ENCODE peak calls at places on chromosomes 12 and 14, in ten cellular contexts. One of them, this sample, is unnamed.

GRCh38 chr14:101111620-101112290 is 208.2 kb upstream of the RTL1 start:
- DNase-seq in left kidney: no peak
- DNase-seq in mucosa of descending colon: no peak
- DNase-seq in CD4-positive, alpha-beta memory T cell: no peak
- DNase-seq in kidney glomerular epithelial cell: no peak
- DNase-seq in M059J: no peak
- DNase-seq in left ventricle myocardium inferior: no peak
- DNase-seq in astrocyte of the spinal cord: no peak
- DNase-seq in central memory CD4-positive, alpha-beta T cell: no peak
- DNase-seq in ELF-1: no peak
- DNase-seq in this sample: no peak

GRCh38 chr14:22478670-22479069 is 110.4 kb downstream of the DAD1 start:
- DNase-seq in kidney glomerular epithelial cell: no peak
- DNase-seq in M059J: no peak
- DNase-seq in left kidney: peak; percentile 66
- DNase-seq in ELF-1: no peak
- DNase-seq in CD4-positive, alpha-beta memory T cell: no peak
- DNase-seq in central memory CD4-positive, alpha-beta T cell: no peak
- DNase-seq in astrocyte of the spinal cord: peak; percentile 34
- DNase-seq in mucosa of descending colon: no peak
- DNase-seq in left ventricle myocardium inferior: peak; percentile 38
- DNase-seq in this sample: no peak

GRCh38 chr12:6157482-6157881 is 33.0 kb upstream of the VWF start:
- DNase-seq in left kidney: no peak
- DNase-seq in kidney glomerular epithelial cell: no peak
- DNase-seq in ELF-1: no peak
- DNase-seq in CD4-positive, alpha-beta memory T cell: no peak
- DNase-seq in astrocyte of the spinal cord: no peak
- DNase-seq in mucosa of descending colon: no peak
- DNase-seq in central memory CD4-positive, alpha-beta T cell: no peak
- DNase-seq in M059J: no peak
- DNase-seq in left ventricle myocardium inferior: no peak
- DNase-seq in this sample: no peak

GRCh38 chr12:50271724-50272247 is 11.5 kb downstream of the LIMA1 start:
- DNase-seq in mucosa of descending colon: no peak
- DNase-seq in central memory CD4-positive, alpha-beta T cell: no peak
- DNase-seq in M059J: no peak
- DNase-seq in ELF-1: no peak
- DNase-seq in astrocyte of the spinal cord: peak; percentile 35
- DNase-seq in left kidney: no peak
- DNase-seq in CD4-positive, alpha-beta memory T cell: no peak
- DNase-seq in left ventricle myocardium inferior: no peak
- DNase-seq in kidney glomerular epithelial cell: no peak
- DNase-seq in this sample: no peak

GRCh38 chr12:131105736-131106356 is 152.1 kb downstream of the ADGRD1 start:
- DNase-seq in left ventricle myocardium inferior: no peak
- DNase-seq in kidney glomerular epithelial cell: no peak
- DNase-seq in central memory CD4-positive, alpha-beta T cell: peak; percentile 42
- DNase-seq in M059J: no peak
- DNase-seq in astrocyte of the spinal cord: no peak
- DNase-seq in ELF-1: no peak
- DNase-seq in mucosa of descending colon: no peak
- DNase-seq in CD4-positive, alpha-beta memory T cell: peak; percentile 55
- DNase-seq in left kidney: peak; percentile 38
- DNase-seq in this sample: no peak

GRCh38 chr14:34629657-34630529 is at the start of gene SNX6:
- DNase-seq in mucosa of descending colon: peak; percentile 84
- DNase-seq in M059J: peak; percentile 67
- DNase-seq in left ventricle myocardium inferior: peak; percentile 86
- DNase-seq in left kidney: peak; percentile 93
- DNase-seq in kidney glomerular epithelial cell: peak; percentile 68
- DNase-seq in astrocyte of the spinal cord: peak; percentile 65
- DNase-seq in ELF-1: peak; percentile 70
- DNase-seq in CD4-positive, alpha-beta memory T cell: peak; percentile 85
- DNase-seq in central memory CD4-positive, alpha-beta T cell: peak; percentile 81
- DNase-seq in this sample: peak; percentile 67

GRCh38 chr14:37172936-37173613 is 669 bp upstream of the SLC25A21 start:
- DNase-seq in left kidney: no peak
- DNase-seq in ELF-1: no peak
- DNase-seq in CD4-positive, alpha-beta memory T cell: no peak
- DNase-seq in kidney glomerular epithelial cell: no peak
- DNase-seq in M059J: no peak
- DNase-seq in mucosa of descending colon: no peak
- DNase-seq in central memory CD4-positive, alpha-beta T cell: no peak
- DNase-seq in left ventricle myocardium inferior: no peak
- DNase-seq in astrocyte of the spinal cord: no peak
- DNase-seq in this sample: no peak

GRCh38 chr14:51424569-51425251 is 184.7 kb downstream of the TMX1 start:
- DNase-seq in mucosa of descending colon: no peak
- DNase-seq in M059J: no peak
- DNase-seq in left ventricle myocardium inferior: peak; percentile 48
- DNase-seq in central memory CD4-positive, alpha-beta T cell: no peak
- DNase-seq in kidney glomerular epithelial cell: no peak
- DNase-seq in astrocyte of the spinal cord: peak; percentile 72
- DNase-seq in ELF-1: no peak
- DNase-seq in CD4-positive, alpha-beta memory T cell: no peak
- DNase-seq in left kidney: peak; percentile 73
- DNase-seq in this sample: peak; percentile 67

GRCh38 chr12:114817491-114818440 is 133.8 kb upstream of the TBX3 start:
- DNase-seq in central memory CD4-positive, alpha-beta T cell: no peak
- DNase-seq in astrocyte of the spinal cord: no peak
- DNase-seq in left kidney: peak; percentile 92
- DNase-seq in CD4-positive, alpha-beta memory T cell: no peak
- DNase-seq in ELF-1: no peak
- DNase-seq in M059J: no peak
- DNase-seq in left ventricle myocardium inferior: no peak
- DNase-seq in mucosa of descending colon: no peak
- DNase-seq in kidney glomerular epithelial cell: no peak
- DNase-seq in this sample: no peak

GRCh38 chr12:4353785-4354208 is 25.7 kb downstream of the FGF23 start:
- DNase-seq in M059J: peak; percentile 8
- DNase-seq in central memory CD4-positive, alpha-beta T cell: peak; percentile 49
- DNase-seq in mucosa of descending colon: peak; percentile 21
- DNase-seq in astrocyte of the spinal cord: peak; percentile 4
- DNase-seq in left kidney: peak; percentile 22
- DNase-seq in kidney glomerular epithelial cell: no peak
- DNase-seq in left ventricle myocardium inferior: no peak
- DNase-seq in CD4-positive, alpha-beta memory T cell: peak; percentile 53
- DNase-seq in ELF-1: peak; percentile 21
- DNase-seq in this sample: peak; percentile 38

GRCh38 chr12:3122841-3123678 is 45.9 kb downstream of the TSPAN9 start:
- DNase-seq in central memory CD4-positive, alpha-beta T cell: no peak
- DNase-seq in mucosa of descending colon: no peak
- DNase-seq in left ventricle myocardium inferior: peak; percentile 65
- DNase-seq in left kidney: peak; percentile 38
- DNase-seq in CD4-positive, alpha-beta memory T cell: no peak
- DNase-seq in astrocyte of the spinal cord: peak; percentile 81
- DNase-seq in M059J: peak; percentile 98
- DNase-seq in kidney glomerular epithelial cell: no peak
- DNase-seq in ELF-1: peak; percentile 80
- DNase-seq in this sample: peak; percentile 95

GRCh38 chr12:52907092-52907810 is 2.4 kb upstream of the KRT8 start:
- DNase-seq in ELF-1: peak; percentile 74
- DNase-seq in astrocyte of the spinal cord: peak; percentile 23
- DNase-seq in CD4-positive, alpha-beta memory T cell: no peak
- DNase-seq in mucosa of descending colon: peak; percentile 95
- DNase-seq in left ventricle myocardium inferior: peak; percentile 29
- DNase-seq in left kidney: peak; percentile 73
- DNase-seq in kidney glomerular epithelial cell: no peak
- DNase-seq in M059J: peak; percentile 80
- DNase-seq in central memory CD4-positive, alpha-beta T cell: no peak
- DNase-seq in this sample: no peak

GRCh38 chr14:64688801-64689200 is 15.4 kb upstream of the PLEKHG3 start:
- DNase-seq in CD4-positive, alpha-beta memory T cell: no peak
- DNase-seq in M059J: no peak
- DNase-seq in mucosa of descending colon: no peak
- DNase-seq in central memory CD4-positive, alpha-beta T cell: peak; percentile 19
- DNase-seq in left ventricle myocardium inferior: no peak
- DNase-seq in astrocyte of the spinal cord: no peak
- DNase-seq in left kidney: no peak
- DNase-seq in ELF-1: peak; percentile 14
- DNase-seq in kidney glomerular epithelial cell: no peak
- DNase-seq in this sample: no peak

GRCh38 chr14:49858383-49858782 is 5.8 kb upstream of the NEMF start:
- DNase-seq in central memory CD4-positive, alpha-beta T cell: no peak
- DNase-seq in left ventricle myocardium inferior: no peak
- DNase-seq in mucosa of descending colon: no peak
- DNase-seq in ELF-1: no peak
- DNase-seq in astrocyte of the spinal cord: no peak
- DNase-seq in kidney glomerular epithelial cell: no peak
- DNase-seq in M059J: no peak
- DNase-seq in CD4-positive, alpha-beta memory T cell: no peak
- DNase-seq in left kidney: no peak
- DNase-seq in this sample: no peak

GRCh38 chr14:22532345-22533056 is 56.5 kb downstream of the DAD1 start:
- DNase-seq in M059J: peak; percentile 76
- DNase-seq in ELF-1: no peak
- DNase-seq in left kidney: no peak
- DNase-seq in kidney glomerular epithelial cell: no peak
- DNase-seq in CD4-positive, alpha-beta memory T cell: no peak
- DNase-seq in left ventricle myocardium inferior: no peak
- DNase-seq in central memory CD4-positive, alpha-beta T cell: no peak
- DNase-seq in mucosa of descending colon: no peak
- DNase-seq in astrocyte of the spinal cord: peak; percentile 47
- DNase-seq in this sample: no peak

GRCh38 chr14:79011091-79011919 is 841.1 kb downstream of the NRXN3 start:
- DNase-seq in left ventricle myocardium inferior: no peak
- DNase-seq in left kidney: peak; percentile 40
- DNase-seq in ELF-1: peak; percentile 26
- DNase-seq in mucosa of descending colon: peak; percentile 35
- DNase-seq in CD4-positive, alpha-beta memory T cell: no peak
- DNase-seq in central memory CD4-positive, alpha-beta T cell: no peak
- DNase-seq in kidney glomerular epithelial cell: peak; percentile 36
- DNase-seq in astrocyte of the spinal cord: peak; percentile 81
- DNase-seq in M059J: peak; percentile 65
- DNase-seq in this sample: peak; percentile 81

GRCh38 chr12:107864235-107864634 is 89.7 kb downstream of the ASCL4 start:
- DNase-seq in ELF-1: peak; percentile 39
- DNase-seq in kidney glomerular epithelial cell: no peak
- DNase-seq in CD4-positive, alpha-beta memory T cell: no peak
- DNase-seq in M059J: no peak
- DNase-seq in astrocyte of the spinal cord: no peak
- DNase-seq in left ventricle myocardium inferior: no peak
- DNase-seq in central memory CD4-positive, alpha-beta T cell: no peak
- DNase-seq in left kidney: peak; percentile 28
- DNase-seq in mucosa of descending colon: no peak
- DNase-seq in this sample: no peak

GRCh38 chr14:78567343-78567742 is 397.2 kb downstream of the NRXN3 start:
- DNase-seq in M059J: peak; percentile 41
- DNase-seq in astrocyte of the spinal cord: peak; percentile 34
- DNase-seq in left kidney: peak; percentile 18
- DNase-seq in central memory CD4-positive, alpha-beta T cell: no peak
- DNase-seq in left ventricle myocardium inferior: no peak
- DNase-seq in ELF-1: no peak
- DNase-seq in kidney glomerular epithelial cell: no peak
- DNase-seq in mucosa of descending colon: no peak
- DNase-seq in CD4-positive, alpha-beta memory T cell: no peak
- DNase-seq in this sample: peak; percentile 1

GRCh38 chr12:116717466-116718457 is 20.1 kb downstream of the SPRING1 start:
- DNase-seq in astrocyte of the spinal cord: peak; percentile 77
- DNase-seq in left kidney: peak; percentile 91
- DNase-seq in left ventricle myocardium inferior: peak; percentile 75
- DNase-seq in M059J: peak; percentile 60
- DNase-seq in mucosa of descending colon: peak; percentile 34
- DNase-seq in ELF-1: peak; percentile 52
- DNase-seq in CD4-positive, alpha-beta memory T cell: no peak
- DNase-seq in central memory CD4-positive, alpha-beta T cell: no peak
- DNase-seq in kidney glomerular epithelial cell: peak; percentile 21
- DNase-seq in this sample: peak; percentile 73

GRCh38 chr12:132196038-132196872 is 52.0 kb downstream of the NOC4L start:
- DNase-seq in kidney glomerular epithelial cell: no peak
- DNase-seq in left ventricle myocardium inferior: no peak
- DNase-seq in central memory CD4-positive, alpha-beta T cell: no peak
- DNase-seq in CD4-positive, alpha-beta memory T cell: no peak
- DNase-seq in astrocyte of the spinal cord: peak; percentile 5
- DNase-seq in mucosa of descending colon: no peak
- DNase-seq in ELF-1: no peak
- DNase-seq in left kidney: peak; percentile 61
- DNase-seq in M059J: peak; percentile 16
- DNase-seq in this sample: peak; percentile 36

GRCh38 chr12:46430340-46430948 is 57.9 kb upstream of the SLC38A2 start:
- DNase-seq in CD4-positive, alpha-beta memory T cell: no peak
- DNase-seq in left kidney: peak; percentile 53
- DNase-seq in astrocyte of the spinal cord: peak; percentile 84
- DNase-seq in kidney glomerular epithelial cell: peak; percentile 87
- DNase-seq in mucosa of descending colon: peak; percentile 33
- DNase-seq in M059J: peak; percentile 89
- DNase-seq in left ventricle myocardium inferior: no peak
- DNase-seq in ELF-1: no peak
- DNase-seq in central memory CD4-positive, alpha-beta T cell: peak; percentile 7
- DNase-seq in this sample: peak; percentile 89

GRCh38 chr12:119857036-119857435 is 20.1 kb downstream of the CIT start:
- DNase-seq in CD4-positive, alpha-beta memory T cell: no peak
- DNase-seq in kidney glomerular epithelial cell: no peak
- DNase-seq in left kidney: peak; percentile 1
- DNase-seq in astrocyte of the spinal cord: no peak
- DNase-seq in mucosa of descending colon: no peak
- DNase-seq in central memory CD4-positive, alpha-beta T cell: no peak
- DNase-seq in ELF-1: no peak
- DNase-seq in M059J: no peak
- DNase-seq in left ventricle myocardium inferior: no peak
- DNase-seq in this sample: peak; percentile 77

GRCh38 chr14:74799765-74800164 is 36.6 kb downstream of the YLPM1 start:
- DNase-seq in M059J: no peak
- DNase-seq in left ventricle myocardium inferior: no peak
- DNase-seq in CD4-positive, alpha-beta memory T cell: no peak
- DNase-seq in ELF-1: no peak
- DNase-seq in astrocyte of the spinal cord: no peak
- DNase-seq in central memory CD4-positive, alpha-beta T cell: no peak
- DNase-seq in left kidney: no peak
- DNase-seq in kidney glomerular epithelial cell: no peak
- DNase-seq in mucosa of descending colon: no peak
- DNase-seq in this sample: no peak

GRCh38 chr12:116916714-116917114 is 6.0 kb downstream of the FBXW8 start:
- DNase-seq in astrocyte of the spinal cord: peak; percentile 83
- DNase-seq in M059J: peak; percentile 89
- DNase-seq in ELF-1: peak; percentile 55
- DNase-seq in central memory CD4-positive, alpha-beta T cell: no peak
- DNase-seq in CD4-positive, alpha-beta memory T cell: peak; percentile 10
- DNase-seq in left kidney: no peak
- DNase-seq in mucosa of descending colon: peak; percentile 7
- DNase-seq in left ventricle myocardium inferior: no peak
- DNase-seq in kidney glomerular epithelial cell: peak; percentile 57
- DNase-seq in this sample: peak; percentile 78

GRCh38 chr12:74602881-74603523 is 65.4 kb downstream of the ATXN7L3B start:
- DNase-seq in central memory CD4-positive, alpha-beta T cell: no peak
- DNase-seq in astrocyte of the spinal cord: no peak
- DNase-seq in left kidney: no peak
- DNase-seq in left ventricle myocardium inferior: no peak
- DNase-seq in mucosa of descending colon: no peak
- DNase-seq in kidney glomerular epithelial cell: no peak
- DNase-seq in M059J: no peak
- DNase-seq in ELF-1: no peak
- DNase-seq in CD4-positive, alpha-beta memory T cell: no peak
- DNase-seq in this sample: no peak

GRCh38 chr12:45208604-45209487 is 7.0 kb upstream of the ANO6 start:
- DNase-seq in left ventricle myocardium inferior: no peak
- DNase-seq in kidney glomerular epithelial cell: no peak
- DNase-seq in M059J: peak; percentile 55
- DNase-seq in astrocyte of the spinal cord: peak; percentile 64
- DNase-seq in central memory CD4-positive, alpha-beta T cell: no peak
- DNase-seq in ELF-1: no peak
- DNase-seq in mucosa of descending colon: no peak
- DNase-seq in CD4-positive, alpha-beta memory T cell: no peak
- DNase-seq in left kidney: peak; percentile 28
- DNase-seq in this sample: peak; percentile 86

GRCh38 chr14:63735720-63736119 is 7.9 kb upstream of the SGPP1 start:
- DNase-seq in M059J: no peak
- DNase-seq in kidney glomerular epithelial cell: no peak
- DNase-seq in ELF-1: no peak
- DNase-seq in central memory CD4-positive, alpha-beta T cell: no peak
- DNase-seq in mucosa of descending colon: no peak
- DNase-seq in CD4-positive, alpha-beta memory T cell: no peak
- DNase-seq in left kidney: no peak
- DNase-seq in astrocyte of the spinal cord: no peak
- DNase-seq in left ventricle myocardium inferior: no peak
- DNase-seq in this sample: no peak